ENCODE peak calls at places on chromosome 15, in six cellular contexts. One of them, this sample, is unnamed.

GRCh38 chr15:23548071-23548470 is 17.4 kb upstream of the MKRN3 start:
- DNase-seq in GM10248: no peak
- DNase-seq in cardiac fibroblast: no peak
- DNase-seq in AG10803: no peak
- DNase-seq in GM06990: no peak
- DNase-seq in lung: no peak
- DNase-seq in this sample: no peak

GRCh38 chr15:96416934-96417759 is 86.6 kb downstream of the NR2F2 start:
- DNase-seq in GM10248: no peak
- DNase-seq in cardiac fibroblast: peak; percentile 23
- DNase-seq in AG10803: no peak
- DNase-seq in GM06990: no peak
- DNase-seq in lung: no peak
- DNase-seq in this sample: no peak

GRCh38 chr15:90883971-90884718 is at the start of gene FES:
- DNase-seq in GM10248: peak; percentile 41
- DNase-seq in cardiac fibroblast: no peak
- DNase-seq in AG10803: peak; percentile 39
- DNase-seq in GM06990: peak; percentile 36
- DNase-seq in lung: peak; percentile 75
- DNase-seq in this sample: no peak

GRCh38 chr15:75966073-75966472 is 46.2 kb downstream of the NRG4 start:
- DNase-seq in GM10248: no peak
- DNase-seq in cardiac fibroblast: peak; percentile 77
- DNase-seq in AG10803: peak; percentile 53
- DNase-seq in GM06990: no peak
- DNase-seq in lung: no peak
- DNase-seq in this sample: no peak

GRCh38 chr15:48928877-48929538 is 34.7 kb downstream of the SHC4 start:
- DNase-seq in GM10248: no peak
- DNase-seq in cardiac fibroblast: no peak
- DNase-seq in AG10803: no peak
- DNase-seq in GM06990: no peak
- DNase-seq in lung: no peak
- DNase-seq in this sample: no peak

GRCh38 chr15:92383528-92384326 is 10.0 kb upstream of the ST8SIA2 start:
- DNase-seq in GM10248: peak; percentile 33
- DNase-seq in cardiac fibroblast: no peak
- DNase-seq in AG10803: peak; percentile 11
- DNase-seq in GM06990: no peak
- DNase-seq in lung: no peak
- DNase-seq in this sample: no peak

GRCh38 chr15:77808077-77808476 is 175.4 kb upstream of the LINGO1 start:
- DNase-seq in GM10248: no peak
- DNase-seq in cardiac fibroblast: no peak
- DNase-seq in AG10803: no peak
- DNase-seq in GM06990: no peak
- DNase-seq in lung: no peak
- DNase-seq in this sample: no peak

GRCh38 chr15:87144775-87145174 is 1065.1 kb downstream of the AGBL1 start:
- DNase-seq in GM10248: no peak
- DNase-seq in cardiac fibroblast: peak; percentile 60
- DNase-seq in AG10803: peak; percentile 24
- DNase-seq in GM06990: no peak
- DNase-seq in lung: no peak
- DNase-seq in this sample: no peak

GRCh38 chr15:94535298-94536048 is 304.1 kb downstream of the MCTP2 start:
- DNase-seq in GM10248: no peak
- DNase-seq in cardiac fibroblast: no peak
- DNase-seq in AG10803: no peak
- DNase-seq in GM06990: no peak
- DNase-seq in lung: no peak
- DNase-seq in this sample: no peak

GRCh38 chr15:82655606-82656005 is 8.4 kb upstream of the CPEB1 start:
- DNase-seq in GM10248: no peak
- DNase-seq in cardiac fibroblast: no peak
- DNase-seq in AG10803: no peak
- DNase-seq in GM06990: no peak
- DNase-seq in lung: no peak
- DNase-seq in this sample: no peak

GRCh38 chr15:74768771-74769342 is 13.0 kb upstream of the CSK start:
- DNase-seq in GM10248: peak; percentile 78
- DNase-seq in cardiac fibroblast: peak; percentile 58
- DNase-seq in AG10803: peak; percentile 23
- DNase-seq in GM06990: no peak
- DNase-seq in lung: peak; percentile 62
- DNase-seq in this sample: peak; percentile 80

GRCh38 chr15:24878153-24878552 is 76.6 kb upstream of the SNRPN start:
- DNase-seq in GM10248: no peak
- DNase-seq in cardiac fibroblast: peak; percentile 26
- DNase-seq in AG10803: peak; percentile 27
- DNase-seq in GM06990: no peak
- DNase-seq in lung: no peak
- DNase-seq in this sample: no peak

GRCh38 chr15:62603757-62604156 is 438.7 kb upstream of the C2CD4B start:
- DNase-seq in GM10248: no peak
- DNase-seq in cardiac fibroblast: peak; percentile 76
- DNase-seq in AG10803: peak; percentile 96
- DNase-seq in GM06990: no peak
- DNase-seq in lung: no peak
- DNase-seq in this sample: no peak

GRCh38 chr15:101820781-101821180 is 8.8 kb downstream of the OR4F15 start:
- DNase-seq in GM10248: no peak
- DNase-seq in cardiac fibroblast: no peak
- DNase-seq in AG10803: no peak
- DNase-seq in GM06990: no peak
- DNase-seq in lung: no peak
- DNase-seq in this sample: no peak

GRCh38 chr15:63597033-63597790 is at the start of gene FBXL22:
- DNase-seq in GM10248: no peak
- DNase-seq in cardiac fibroblast: peak; percentile 22
- DNase-seq in AG10803: peak; percentile 64
- DNase-seq in GM06990: no peak
- DNase-seq in lung: no peak
- DNase-seq in this sample: no peak

GRCh38 chr15:90711418-90711824 is 5.7 kb upstream of the BLM start:
- DNase-seq in GM10248: no peak
- DNase-seq in cardiac fibroblast: no peak
- DNase-seq in AG10803: no peak
- DNase-seq in GM06990: no peak
- DNase-seq in lung: no peak
- DNase-seq in this sample: no peak

GRCh38 chr15:82393671-82394070 is 35.9 kb upstream of the GOLGA6L9 start:
- DNase-seq in GM10248: no peak
- DNase-seq in cardiac fibroblast: peak; percentile 54
- DNase-seq in AG10803: peak; percentile 72
- DNase-seq in GM06990: no peak
- DNase-seq in lung: no peak
- DNase-seq in this sample: no peak

GRCh38 chr15:25022233-25022632 is 67.4 kb downstream of the SNRPN start:
- DNase-seq in GM10248: no peak
- DNase-seq in cardiac fibroblast: peak; percentile 21
- DNase-seq in AG10803: peak; percentile 1
- DNase-seq in GM06990: no peak
- DNase-seq in lung: no peak
- DNase-seq in this sample: no peak

GRCh38 chr15:96756656-96757055 is 426.2 kb downstream of the NR2F2 start:
- DNase-seq in GM10248: no peak
- DNase-seq in cardiac fibroblast: no peak
- DNase-seq in AG10803: no peak
- DNase-seq in GM06990: no peak
- DNase-seq in lung: no peak
- DNase-seq in this sample: no peak

GRCh38 chr15:40999190-40999589 is 45.9 kb downstream of the CHAC1 start:
- DNase-seq in GM10248: no peak
- DNase-seq in cardiac fibroblast: peak; percentile 81
- DNase-seq in AG10803: peak; percentile 70
- DNase-seq in GM06990: no peak
- DNase-seq in lung: no peak
- DNase-seq in this sample: no peak

GRCh38 chr15:52651868-52652267 is 27.3 kb downstream of the ATOSA start:
- DNase-seq in GM10248: peak; percentile 32
- DNase-seq in cardiac fibroblast: peak; percentile 96
- DNase-seq in AG10803: peak; percentile 84
- DNase-seq in GM06990: peak; percentile 43
- DNase-seq in lung: peak; percentile 48
- DNase-seq in this sample: no peak

GRCh38 chr15:40310001-40310959 is 2.5 kb upstream of the PLCB2 start:
- DNase-seq in GM10248: peak; percentile 71
- DNase-seq in cardiac fibroblast: peak; percentile 52
- DNase-seq in AG10803: no peak
- DNase-seq in GM06990: no peak
- DNase-seq in lung: peak; percentile 57
- DNase-seq in this sample: no peak

GRCh38 chr15:85751731-85752421 is 42.8 kb downstream of the KLHL25 start:
- DNase-seq in GM10248: no peak
- DNase-seq in cardiac fibroblast: no peak
- DNase-seq in AG10803: no peak
- DNase-seq in GM06990: no peak
- DNase-seq in lung: no peak
- DNase-seq in this sample: no peak

GRCh38 chr15:79474252-79474651 is 42.1 kb downstream of the MINAR1 start:
- DNase-seq in GM10248: no peak
- DNase-seq in cardiac fibroblast: peak; percentile 49
- DNase-seq in AG10803: peak; percentile 84
- DNase-seq in GM06990: no peak
- DNase-seq in lung: no peak
- DNase-seq in this sample: no peak

DNA sequence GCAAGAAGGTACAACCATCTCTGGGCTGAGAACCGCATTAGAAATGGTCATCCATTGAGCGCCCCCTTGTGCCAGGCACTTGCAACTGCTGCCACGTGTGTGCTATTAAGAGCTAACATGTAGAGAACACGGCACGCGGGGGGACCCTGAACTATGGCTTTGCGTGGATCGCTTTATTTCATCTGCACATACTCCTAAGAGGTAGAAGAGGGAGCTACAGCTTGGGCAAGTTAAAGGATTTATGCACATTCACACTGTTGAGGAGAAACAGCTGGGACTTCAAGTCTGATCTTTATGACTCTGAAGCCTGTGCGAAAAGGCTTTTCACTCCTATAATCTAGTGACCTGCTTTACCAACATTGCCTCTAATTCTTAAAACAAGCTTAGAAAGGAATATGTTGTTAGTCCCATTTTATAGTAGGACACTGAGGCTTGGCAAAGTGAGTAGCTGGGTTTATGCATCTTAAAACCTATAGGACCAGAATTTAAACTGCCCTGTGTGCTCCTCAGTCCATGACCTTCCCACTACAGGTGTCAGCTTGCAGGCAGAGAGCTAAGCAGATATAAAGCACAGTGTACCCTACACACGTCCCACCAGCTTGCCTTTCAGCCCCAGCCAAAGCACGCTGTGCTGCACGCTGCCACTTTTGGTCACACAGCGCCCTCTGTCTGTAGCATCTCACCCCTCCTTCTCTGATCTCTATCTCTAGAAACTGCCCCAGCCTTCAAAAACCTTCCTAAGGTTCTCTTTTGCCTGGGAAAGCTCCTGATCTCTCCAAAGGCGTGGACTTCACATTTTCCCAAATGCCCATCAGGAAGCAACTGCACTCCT is 57.8 kb downstream of the STARD5 start:
- DNase-seq in GM10248: peak; percentile 79
- DNase-seq in cardiac fibroblast: peak; percentile 86
- DNase-seq in AG10803: peak; percentile 75
- DNase-seq in GM06990: peak; percentile 59
- DNase-seq in lung: peak; percentile 82
- DNase-seq in this sample: peak; percentile 75
- TF ChIP-seq CTCF in GM10248: peak; percentile 97
- TF ChIP-seq CTCF in cardiac fibroblast: peak; percentile 93
- TF ChIP-seq CTCF in AG10803: peak; percentile 96
- TF ChIP-seq CTCF in GM06990: peak; percentile 96
- TF ChIP-seq CTCF in lung: peak; percentile 95
- TF ChIP-seq CTCF in this sample: peak; percentile 95

DNA sequence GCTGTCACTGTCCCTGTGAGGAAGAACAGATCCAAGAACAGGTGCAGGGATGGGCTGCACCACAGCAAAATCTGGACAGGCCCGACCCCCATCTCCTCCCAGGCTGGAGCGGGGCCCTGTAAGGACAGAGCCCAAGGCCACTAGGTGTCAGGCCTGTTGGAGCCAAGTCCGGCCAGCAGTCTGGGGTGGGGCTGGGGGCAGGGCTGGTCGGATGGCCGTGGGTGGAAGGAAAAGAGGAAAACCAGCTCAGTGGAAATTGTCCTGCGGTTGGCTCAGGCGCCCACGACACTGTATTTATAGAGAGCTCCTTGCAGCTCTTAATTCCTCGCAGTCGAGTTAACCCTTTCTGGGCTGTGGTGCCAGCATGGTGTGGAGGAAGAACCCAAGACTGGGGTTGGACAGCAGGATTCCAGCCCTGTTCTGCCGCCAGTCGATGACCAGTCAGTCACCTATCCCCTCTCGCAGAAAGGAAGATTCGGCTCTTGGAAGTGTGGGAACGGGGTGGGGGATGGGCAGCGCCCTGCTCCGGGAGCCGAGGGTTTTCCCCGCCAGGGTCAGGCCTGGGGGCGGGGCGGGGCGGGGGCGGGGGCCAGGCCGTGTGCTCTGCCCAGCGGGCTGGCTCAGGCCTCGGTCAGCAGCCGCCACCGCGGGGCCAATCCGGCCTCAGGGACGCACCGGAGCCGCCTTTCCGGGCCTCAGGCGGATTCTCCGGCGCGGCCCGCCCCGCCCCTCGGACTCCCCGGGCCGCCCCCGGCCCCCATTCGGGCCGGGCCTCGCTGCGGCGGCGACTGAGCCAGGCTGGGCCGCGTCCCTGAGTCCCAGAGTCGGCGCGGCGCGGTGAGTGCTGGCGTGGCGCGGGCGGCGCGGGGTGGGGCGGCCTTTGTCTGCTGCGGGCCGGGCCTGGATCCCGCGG is at the start of gene CD276:
- DNase-seq in GM10248: peak; percentile 78
- DNase-seq in cardiac fibroblast: peak; percentile 61
- DNase-seq in AG10803: peak; percentile 68
- DNase-seq in GM06990: no peak
- DNase-seq in lung: peak; percentile 78
- DNase-seq in this sample: peak; percentile 67
- TF ChIP-seq CTCF in GM10248: peak; percentile 43
- TF ChIP-seq CTCF in cardiac fibroblast: no peak
- TF ChIP-seq CTCF in AG10803: peak; percentile 36
- TF ChIP-seq CTCF in GM06990: peak; percentile 18
- TF ChIP-seq CTCF in lung: no peak
- TF ChIP-seq CTCF in this sample: no peak

DNA sequence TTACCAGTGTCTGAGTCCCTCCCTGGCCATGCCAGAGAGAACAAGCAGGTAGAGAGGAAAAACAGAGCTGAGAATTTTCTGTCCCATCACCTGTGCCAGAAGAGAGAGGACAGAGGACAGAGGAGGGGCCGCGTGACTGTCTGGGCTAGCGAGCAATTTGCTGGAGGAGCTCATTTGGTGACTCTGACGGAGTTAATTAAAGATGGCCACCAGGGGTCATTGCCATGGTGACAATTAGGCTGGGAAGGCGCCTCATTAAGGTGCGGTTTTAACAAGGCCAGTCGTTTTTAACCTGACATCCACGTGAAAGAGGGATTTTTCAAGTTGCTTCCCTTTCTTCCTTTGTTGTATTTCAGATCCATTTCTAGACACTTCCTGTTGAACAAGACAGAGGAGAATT is 72.4 kb downstream of the RHCG start:
- DNase-seq in GM10248: no peak
- DNase-seq in cardiac fibroblast: no peak
- DNase-seq in AG10803: no peak
- DNase-seq in GM06990: no peak
- DNase-seq in lung: no peak
- DNase-seq in this sample: no peak
- TF ChIP-seq CTCF in GM10248: no peak
- TF ChIP-seq CTCF in cardiac fibroblast: no peak
- TF ChIP-seq CTCF in AG10803: no peak
- TF ChIP-seq CTCF in GM06990: no peak
- TF ChIP-seq CTCF in lung: no peak
- TF ChIP-seq CTCF in this sample: no peak

GRCh38 chr15:55197719-55198118 is 978 bp upstream of the RSL24D1 start:
- DNase-seq in GM10248: no peak
- DNase-seq in cardiac fibroblast: no peak
- DNase-seq in AG10803: no peak
- DNase-seq in GM06990: no peak
- DNase-seq in lung: no peak
- DNase-seq in this sample: no peak
- TF ChIP-seq CTCF in GM10248: no peak
- TF ChIP-seq CTCF in cardiac fibroblast: no peak
- TF ChIP-seq CTCF in AG10803: no peak
- TF ChIP-seq CTCF in GM06990: no peak
- TF ChIP-seq CTCF in lung: no peak
- TF ChIP-seq CTCF in this sample: no peak

This sample was measured in D721Med.